ENCODE peak calls at places on chromosome 11, in four cellular contexts. F is choroid plexus epithelial cell, K is psoas muscle, A is C1 segment of cervical spinal cord. G is an unnamed sample.

GRCh38 chr11:18221274-18221876 is 15.2 kb downstream of the SAA4 start:
- DNase-seq in F (no peak), K (no peak), A (no peak), G (no peak)

GRCh38 chr11:15985127-15985862 is 371.1 kb downstream of the SOX6 start:
- DNase-seq in F (peak), K (no peak), A (no peak), G (no peak)

GRCh38 chr11:116596346-116597260 is 176.2 kb downstream of the BUD13 start:
- DNase-seq in F (no peak), K (no peak), A (no peak), G (no peak)

GRCh38 chr11:69481393-69481844 is at the start of gene LINC01488:
- DNase-seq in F (no peak), K (peak), A (no peak), G (no peak)

GRCh38 chr11:34284836-34285235 is 73.0 kb downstream of the ABTB2 start:
- DNase-seq in F (no peak), K (no peak), A (no peak), G (no peak)

GRCh38 chr11:32087602-32088001 is 3.3 kb upstream of the RCN1 start:
- DNase-seq in F (peak), K (no peak), A (no peak), G (no peak)

GRCh38 chr11:66531841-66532240 is 14.0 kb downstream of the ZDHHC24 start:
- DNase-seq in F (no peak), K (no peak), A (no peak), G (no peak)

GRCh38 chr11:71139516-71140205 is 112.7 kb downstream of the SHANK2 start:
- DNase-seq in F (no peak), K (no peak), A (peak), G (no peak)

GRCh38 chr11:65411681-65412070 is 10.9 kb upstream of the NEAT1 start:
- DNase-seq in F (no peak), K (peak), A (no peak), G (no peak)

GRCh38 chr11:66546368-66546965 is at the start of gene ACTN3:
- DNase-seq in F (peak), K (peak), A (peak), G (peak)

GRCh38 chr11:28072321-28072720 is 35.6 kb downstream of the KIF18A start:
- DNase-seq in F (peak), K (no peak), A (no peak), G (no peak)

GRCh38 chr11:109853156-109853776 is 239.9 kb upstream of the ZC3H12C start:
- DNase-seq in F (peak), K (no peak), A (no peak), G (no peak)

GRCh38 chr11:68012843-68013610 is 2.9 kb downstream of the ALDH3B1 start:
- DNase-seq in F (peak), K (no peak), A (no peak), G (no peak)

GRCh38 chr11:118618115-118618990 is 10.9 kb downstream of the PHLDB1 start:
- DNase-seq in F (peak), K (peak), A (peak), G (no peak)

GRCh38 chr11:133549796-133550195 is 17.5 kb upstream of the OPCML start:
- DNase-seq in F (no peak), K (no peak), A (no peak), G (no peak)

GRCh38 chr11:133833899-133834296 is 11.4 kb downstream of the SPATA19 start:
- DNase-seq in F (no peak), K (no peak), A (no peak), G (no peak)

GRCh38 chr11:5293028-5293427 is 8.7 kb downstream of the OR51B4 start:
- DNase-seq in F (no peak), K (no peak), A (no peak), G (no peak)

GRCh38 chr11:78344114-78344513 is 73.5 kb downstream of the GAB2 start:
- DNase-seq in F (no peak), K (no peak), A (no peak), G (no peak)

GRCh38 chr11:103471546-103471945 is 362.3 kb downstream of the DYNC2H1 start:
- DNase-seq in F (no peak), K (no peak), A (no peak), G (no peak)